ENCODE peak calls at places on chromosomes 13 and 19, in seven cellular contexts. One of them, this sample, is unnamed.

GRCh38 chr19:55635856-55636440 is 4.9 kb upstream of the ZNF580 start:
- DNase-seq in psoas muscle: no peak
- DNase-seq in HL-60: no peak
- DNase-seq in CD8-positive, alpha-beta T cell: no peak
- DNase-seq in cardiac muscle cell: no peak
- DNase-seq in mucosa of descending colon: peak; percentile 31
- DNase-seq in choroid plexus epithelial cell: no peak
- DNase-seq in this sample: no peak

GRCh38 chr13:103671547-103671946 is 605.3 kb upstream of the SLC10A2 start:
- DNase-seq in cardiac muscle cell: no peak
- DNase-seq in CD8-positive, alpha-beta T cell: no peak
- DNase-seq in choroid plexus epithelial cell: no peak
- DNase-seq in HL-60: no peak
- DNase-seq in psoas muscle: no peak
- DNase-seq in mucosa of descending colon: no peak
- DNase-seq in this sample: no peak

GRCh38 chr13:69604698-69605097 is 502.9 kb upstream of the ATXN8OS start:
- DNase-seq in cardiac muscle cell: no peak
- DNase-seq in HL-60: no peak
- DNase-seq in psoas muscle: no peak
- DNase-seq in choroid plexus epithelial cell: no peak
- DNase-seq in CD8-positive, alpha-beta T cell: no peak
- DNase-seq in mucosa of descending colon: no peak
- DNase-seq in this sample: no peak

GRCh38 chr19:58474291-58474996 is 1.7 kb upstream of the ZNF446 start:
- DNase-seq in CD8-positive, alpha-beta T cell: no peak
- DNase-seq in psoas muscle: no peak
- DNase-seq in HL-60: no peak
- DNase-seq in mucosa of descending colon: no peak
- DNase-seq in choroid plexus epithelial cell: peak; percentile 93
- DNase-seq in cardiac muscle cell: no peak
- DNase-seq in this sample: no peak

GRCh38 chr19:53431399-53432087 is at the start of gene ZNF761:
- DNase-seq in mucosa of descending colon: peak; percentile 98
- DNase-seq in CD8-positive, alpha-beta T cell: peak; percentile 99
- DNase-seq in choroid plexus epithelial cell: peak; percentile 92
- DNase-seq in HL-60: peak; percentile 93
- DNase-seq in psoas muscle: peak; percentile 94
- DNase-seq in cardiac muscle cell: peak; percentile 98
- DNase-seq in this sample: peak; percentile 81

GRCh38 chr13:22735381-22735995 is 445.3 kb upstream of the SGCG start:
- DNase-seq in psoas muscle: no peak
- DNase-seq in choroid plexus epithelial cell: no peak
- DNase-seq in CD8-positive, alpha-beta T cell: no peak
- DNase-seq in HL-60: no peak
- DNase-seq in cardiac muscle cell: peak; percentile 33
- DNase-seq in mucosa of descending colon: no peak
- DNase-seq in this sample: no peak

GRCh38 chr19:46390121-46390858 is 23.1 kb downstream of the CCDC8 start:
- DNase-seq in HL-60: no peak
- DNase-seq in psoas muscle: no peak
- DNase-seq in mucosa of descending colon: no peak
- DNase-seq in choroid plexus epithelial cell: no peak
- DNase-seq in cardiac muscle cell: no peak
- DNase-seq in CD8-positive, alpha-beta T cell: no peak
- DNase-seq in this sample: no peak

GRCh38 chr13:101210774-101211173 is 205.5 kb downstream of the NALCN start:
- DNase-seq in cardiac muscle cell: no peak
- DNase-seq in choroid plexus epithelial cell: peak; percentile 28
- DNase-seq in HL-60: no peak
- DNase-seq in mucosa of descending colon: no peak
- DNase-seq in CD8-positive, alpha-beta T cell: no peak
- DNase-seq in psoas muscle: no peak
- DNase-seq in this sample: no peak

GRCh38 chr19:30634431-30634830 is 262.2 kb downstream of the ZNF536 start:
- DNase-seq in choroid plexus epithelial cell: no peak
- DNase-seq in HL-60: no peak
- DNase-seq in psoas muscle: no peak
- DNase-seq in cardiac muscle cell: no peak
- DNase-seq in CD8-positive, alpha-beta T cell: no peak
- DNase-seq in mucosa of descending colon: no peak
- DNase-seq in this sample: no peak

GRCh38 chr13:33126909-33127607 is 110.8 kb downstream of the KL start:
- DNase-seq in CD8-positive, alpha-beta T cell: no peak
- DNase-seq in psoas muscle: peak; percentile 43
- DNase-seq in cardiac muscle cell: no peak
- DNase-seq in mucosa of descending colon: peak; percentile 47
- DNase-seq in choroid plexus epithelial cell: no peak
- DNase-seq in HL-60: no peak
- DNase-seq in this sample: no peak

GRCh38 chr13:97640236-97640635 is 206.3 kb downstream of the RAP2A start:
- DNase-seq in mucosa of descending colon: no peak
- DNase-seq in CD8-positive, alpha-beta T cell: no peak
- DNase-seq in cardiac muscle cell: peak; percentile 64
- DNase-seq in HL-60: no peak
- DNase-seq in choroid plexus epithelial cell: no peak
- DNase-seq in psoas muscle: no peak
- DNase-seq in this sample: no peak

GRCh38 chr19:42150353-42150752 is 18.1 kb upstream of the POU2F2 start:
- DNase-seq in CD8-positive, alpha-beta T cell: no peak
- DNase-seq in psoas muscle: no peak
- DNase-seq in HL-60: no peak
- DNase-seq in cardiac muscle cell: no peak
- DNase-seq in mucosa of descending colon: no peak
- DNase-seq in choroid plexus epithelial cell: no peak
- DNase-seq in this sample: no peak

GRCh38 chr19:41531438-41532311 is 44.3 kb upstream of the CEACAM21 start:
- DNase-seq in cardiac muscle cell: no peak
- DNase-seq in psoas muscle: peak; percentile 74
- DNase-seq in CD8-positive, alpha-beta T cell: peak; percentile 80
- DNase-seq in HL-60: peak; percentile 90
- DNase-seq in mucosa of descending colon: peak; percentile 78
- DNase-seq in choroid plexus epithelial cell: peak; percentile 81
- DNase-seq in this sample: peak; percentile 47

GRCh38 chr19:6138066-6138465 is 2.6 kb downstream of the ACSBG2 start:
- DNase-seq in psoas muscle: no peak
- DNase-seq in choroid plexus epithelial cell: no peak
- DNase-seq in mucosa of descending colon: no peak
- DNase-seq in HL-60: peak; percentile 6
- DNase-seq in cardiac muscle cell: no peak
- DNase-seq in CD8-positive, alpha-beta T cell: no peak
- DNase-seq in this sample: no peak

GRCh38 chr13:60226507-60226906 is 62.8 kb upstream of the DIAPH3 start:
- DNase-seq in CD8-positive, alpha-beta T cell: no peak
- DNase-seq in HL-60: no peak
- DNase-seq in choroid plexus epithelial cell: peak; percentile 68
- DNase-seq in mucosa of descending colon: no peak
- DNase-seq in cardiac muscle cell: peak; percentile 60
- DNase-seq in psoas muscle: no peak
- DNase-seq in this sample: no peak

GRCh38 chr19:27794444-27795042 is 1418.4 kb downstream of the UQCRFS1 start:
- DNase-seq in HL-60: peak; percentile 42
- DNase-seq in cardiac muscle cell: peak; percentile 65
- DNase-seq in choroid plexus epithelial cell: peak; percentile 62
- DNase-seq in mucosa of descending colon: peak; percentile 61
- DNase-seq in psoas muscle: no peak
- DNase-seq in CD8-positive, alpha-beta T cell: no peak
- DNase-seq in this sample: no peak

GRCh38 chr19:535017-535835 is 3.7 kb downstream of the CDC34 start:
- DNase-seq in CD8-positive, alpha-beta T cell: no peak
- DNase-seq in psoas muscle: no peak
- DNase-seq in mucosa of descending colon: peak; percentile 53
- DNase-seq in HL-60: no peak
- DNase-seq in cardiac muscle cell: no peak
- DNase-seq in choroid plexus epithelial cell: no peak
- DNase-seq in this sample: no peak

GRCh38 chr19:13487985-13488384 is 18.3 kb downstream of the CACNA1A start:
- DNase-seq in psoas muscle: no peak
- DNase-seq in choroid plexus epithelial cell: no peak
- DNase-seq in cardiac muscle cell: no peak
- DNase-seq in HL-60: no peak
- DNase-seq in CD8-positive, alpha-beta T cell: no peak
- DNase-seq in mucosa of descending colon: no peak
- DNase-seq in this sample: no peak

GRCh38 chr13:33799950-33800592 is 17.9 kb upstream of the RFC3 start:
- DNase-seq in psoas muscle: no peak
- DNase-seq in HL-60: no peak
- DNase-seq in CD8-positive, alpha-beta T cell: no peak
- DNase-seq in choroid plexus epithelial cell: peak; percentile 79
- DNase-seq in mucosa of descending colon: no peak
- DNase-seq in cardiac muscle cell: peak; percentile 25
- DNase-seq in this sample: peak; percentile 19

GRCh38 chr13:107365466-107366215 is 797.7 kb upstream of the ARGLU1 start:
- DNase-seq in CD8-positive, alpha-beta T cell: no peak
- DNase-seq in psoas muscle: no peak
- DNase-seq in choroid plexus epithelial cell: peak; percentile 58
- DNase-seq in HL-60: no peak
- DNase-seq in mucosa of descending colon: no peak
- DNase-seq in cardiac muscle cell: no peak
- DNase-seq in this sample: no peak

GRCh38 chr19:53881482-53882390 is at the start of gene PRKCG:
- DNase-seq in CD8-positive, alpha-beta T cell: peak; percentile 69
- DNase-seq in cardiac muscle cell: peak; percentile 84
- DNase-seq in psoas muscle: no peak
- DNase-seq in mucosa of descending colon: peak; percentile 72
- DNase-seq in choroid plexus epithelial cell: no peak
- DNase-seq in HL-60: no peak
- DNase-seq in this sample: peak; percentile 81

GRCh38 chr19:41023193-41023592 is 32.1 kb downstream of the CYP2B6 start:
- DNase-seq in psoas muscle: no peak
- DNase-seq in cardiac muscle cell: no peak
- DNase-seq in CD8-positive, alpha-beta T cell: no peak
- DNase-seq in mucosa of descending colon: no peak
- DNase-seq in HL-60: no peak
- DNase-seq in choroid plexus epithelial cell: no peak
- DNase-seq in this sample: no peak

GRCh38 chr19:31772915-31773314 is 423.7 kb upstream of the TSHZ3 start:
- DNase-seq in HL-60: no peak
- DNase-seq in cardiac muscle cell: no peak
- DNase-seq in CD8-positive, alpha-beta T cell: no peak
- DNase-seq in mucosa of descending colon: no peak
- DNase-seq in choroid plexus epithelial cell: no peak
- DNase-seq in psoas muscle: no peak
- DNase-seq in this sample: no peak

GRCh38 chr13:85597790-85598500 is 201.3 kb downstream of the SLITRK6 start:
- DNase-seq in CD8-positive, alpha-beta T cell: no peak
- DNase-seq in psoas muscle: no peak
- DNase-seq in HL-60: no peak
- DNase-seq in mucosa of descending colon: no peak
- DNase-seq in cardiac muscle cell: no peak
- DNase-seq in choroid plexus epithelial cell: peak; percentile 20
- DNase-seq in this sample: no peak

GRCh38 chr19:2391118-2391725 is 31.2 kb downstream of the TMPRSS9 start:
- DNase-seq in CD8-positive, alpha-beta T cell: peak; percentile 42
- DNase-seq in psoas muscle: no peak
- DNase-seq in choroid plexus epithelial cell: peak; percentile 84
- DNase-seq in HL-60: peak; percentile 60
- DNase-seq in cardiac muscle cell: peak; percentile 66
- DNase-seq in mucosa of descending colon: no peak
- DNase-seq in this sample: peak; percentile 67

GRCh38 chr19:23563326-23563725 is 123.7 kb downstream of the ZNF675 start:
- DNase-seq in cardiac muscle cell: no peak
- DNase-seq in HL-60: no peak
- DNase-seq in psoas muscle: no peak
- DNase-seq in mucosa of descending colon: no peak
- DNase-seq in CD8-positive, alpha-beta T cell: no peak
- DNase-seq in choroid plexus epithelial cell: no peak
- DNase-seq in this sample: no peak
- H3K4me3 ChIP-seq in cardiac muscle cell: no peak overlapping the region
- H3K4me3 ChIP-seq in HL-60: no peak overlapping the region
- H3K4me3 ChIP-seq in psoas muscle: no peak overlapping the region
- H3K4me3 ChIP-seq in mucosa of descending colon: no peak overlapping the region
- H3K4me3 ChIP-seq in CD8-positive, alpha-beta T cell: no peak overlapping the region
- H3K4me3 ChIP-seq in choroid plexus epithelial cell: no peak overlapping the region
- H3K4me3 ChIP-seq in this sample: no peak overlapping the region

GRCh38 chr19:33520048-33520643 is 1.4 kb downstream of the PEPD start:
- DNase-seq in psoas muscle: no peak
- DNase-seq in CD8-positive, alpha-beta T cell: no peak
- DNase-seq in choroid plexus epithelial cell: no peak
- DNase-seq in HL-60: no peak
- DNase-seq in mucosa of descending colon: no peak
- DNase-seq in cardiac muscle cell: no peak
- DNase-seq in this sample: no peak
- H3K4me3 ChIP-seq in psoas muscle: peak overlapping the region; percentile 88
- H3K4me3 ChIP-seq in CD8-positive, alpha-beta T cell: no peak overlapping the region
- H3K4me3 ChIP-seq in choroid plexus epithelial cell: no peak overlapping the region
- H3K4me3 ChIP-seq in HL-60: no peak overlapping the region
- H3K4me3 ChIP-seq in mucosa of descending colon: no peak overlapping the region
- H3K4me3 ChIP-seq in cardiac muscle cell: no peak overlapping the region
- H3K4me3 ChIP-seq in this sample: no peak overlapping the region

GRCh38 chr19:18000981-18001836 is 6.8 kb upstream of the ARRDC2 start:
- DNase-seq in mucosa of descending colon: peak; percentile 96
- DNase-seq in cardiac muscle cell: peak; percentile 53
- DNase-seq in choroid plexus epithelial cell: peak; percentile 59
- DNase-seq in psoas muscle: peak; percentile 92
- DNase-seq in CD8-positive, alpha-beta T cell: peak; percentile 96
- DNase-seq in HL-60: peak; percentile 86
- DNase-seq in this sample: peak; percentile 71

GRCh38 chr19:18001837-18002345 is 6.1 kb upstream of the ARRDC2 start:
- DNase-seq in cardiac muscle cell: no peak
- DNase-seq in mucosa of descending colon: no peak
- DNase-seq in psoas muscle: no peak
- DNase-seq in choroid plexus epithelial cell: no peak
- DNase-seq in HL-60: no peak
- DNase-seq in CD8-positive, alpha-beta T cell: no peak
- DNase-seq in this sample: no peak

GRCh38 chr19:18000480-18000980 is 7.4 kb upstream of the ARRDC2 start:
- DNase-seq in cardiac muscle cell: no peak
- DNase-seq in HL-60: no peak
- DNase-seq in choroid plexus epithelial cell: no peak
- DNase-seq in mucosa of descending colon: no peak
- DNase-seq in CD8-positive, alpha-beta T cell: no peak
- DNase-seq in psoas muscle: no peak
- DNase-seq in this sample: no peak

GRCh38 chr19:17999685-18000479 is 8.1 kb upstream of the ARRDC2 start:
- DNase-seq in HL-60: no peak
- DNase-seq in cardiac muscle cell: no peak
- DNase-seq in psoas muscle: no peak
- DNase-seq in choroid plexus epithelial cell: no peak
- DNase-seq in mucosa of descending colon: no peak
- DNase-seq in CD8-positive, alpha-beta T cell: no peak
- DNase-seq in this sample: no peak

GRCh38 chr19:18002347-18002850 is 5.6 kb upstream of the ARRDC2 start:
- DNase-seq in psoas muscle: peak; percentile 45
- DNase-seq in choroid plexus epithelial cell: no peak
- DNase-seq in HL-60: peak; percentile 93
- DNase-seq in cardiac muscle cell: no peak
- DNase-seq in CD8-positive, alpha-beta T cell: no peak
- DNase-seq in mucosa of descending colon: peak; percentile 83
- DNase-seq in this sample: no peak
- H3K4me3 ChIP-seq in psoas muscle: peak overlapping the region; percentile 73
- H3K4me3 ChIP-seq in choroid plexus epithelial cell: peak overlapping the region; percentile 70
- H3K4me3 ChIP-seq in HL-60: peak overlapping the region; percentile 84
- H3K4me3 ChIP-seq in cardiac muscle cell: no peak overlapping the region
- H3K4me3 ChIP-seq in CD8-positive, alpha-beta T cell: peak overlapping the region; percentile 65
- H3K4me3 ChIP-seq in mucosa of descending colon: no peak overlapping the region
- H3K4me3 ChIP-seq in this sample: peak overlapping the region; percentile 67

DNA sequence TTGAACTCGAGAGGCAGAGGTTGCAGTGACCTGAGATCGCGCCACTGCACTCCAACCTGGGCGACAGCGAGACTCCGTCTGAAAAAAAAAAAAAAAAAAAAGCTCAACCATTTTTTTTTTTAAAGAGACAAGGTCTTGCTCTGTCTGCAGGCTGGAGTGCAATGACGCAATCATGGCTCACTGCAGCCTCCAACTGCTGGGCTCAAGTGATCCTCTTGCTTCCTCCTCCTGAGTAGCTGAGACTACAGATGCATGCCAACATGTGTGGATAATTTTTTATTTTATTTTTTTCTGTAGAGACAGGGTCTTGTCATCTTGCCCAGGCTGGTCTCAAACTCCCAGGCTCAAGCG is 10.3 kb downstream of the EHD2 start:
- DNase-seq in psoas muscle: peak; percentile 69
- DNase-seq in CD8-positive, alpha-beta T cell: no peak
- DNase-seq in HL-60: peak; percentile 92
- DNase-seq in mucosa of descending colon: peak; percentile 68
- DNase-seq in choroid plexus epithelial cell: peak; percentile 94
- DNase-seq in cardiac muscle cell: no peak
- DNase-seq in this sample: peak; percentile 60
- H3K4me3 ChIP-seq in psoas muscle: peak overlapping the region; percentile 33
- H3K4me3 ChIP-seq in CD8-positive, alpha-beta T cell: no peak overlapping the region
- H3K4me3 ChIP-seq in HL-60: peak overlapping the region; percentile 11
- H3K4me3 ChIP-seq in mucosa of descending colon: no peak overlapping the region
- H3K4me3 ChIP-seq in choroid plexus epithelial cell: peak overlapping the region; percentile 18
- H3K4me3 ChIP-seq in cardiac muscle cell: no peak overlapping the region
- H3K4me3 ChIP-seq in this sample: peak overlapping the region; percentile 28

This sample was measured in Jurkat, Clone E6-1.